ENCODE peak calls at places on chromosomes 1 and 21, in four cellular contexts. C, F, Y and U are unnamed samples. For H3K27me3, the result is how much of the 10 kb centered on the place peaks cover.

GRCh38 chr21:26055841-26056264 is 114.7 kb downstream of the APP start:
- DNase-seq in C (no peak), F (no peak), Y (no peak), U (no peak)

GRCh38 chr21:40020651-40021050 is 153.4 kb downstream of the PCP4 start:
- DNase-seq in C (no peak), F (no peak), Y (no peak), U (no peak)

GRCh38 chr1:227741166-227741870 is 6.1 kb downstream of the SNAP47 start:
- DNase-seq in C (no peak), F (no peak), Y (no peak), U (no peak)

GRCh38 chr1:9960705-9961562 is 17.7 kb downstream of the NMNAT1 start:
- DNase-seq in C (no peak), F (no peak), Y (no peak), U (no peak)

GRCh38 chr1:205602118-205602517 is 29.7 kb downstream of the ELK4 start:
- DNase-seq in C (no peak), F (no peak), Y (no peak), U (peak)

GRCh38 chr1:159959451-159959850 is 5.4 kb upstream of the SLAMF9 start:
- DNase-seq in C (no peak), F (no peak), Y (no peak), U (peak)

GRCh38 chr21:32257952-32258785 is 20.7 kb downstream of the MIS18A start:
- DNase-seq in C (peak), F (peak), Y (peak), U (peak)

GRCh38 chr1:58888776-58889341 is 105.0 kb upstream of the JUN start:
- DNase-seq in C (no peak), F (no peak), Y (no peak), U (no peak)

GRCh38 chr1:79074975-79075374 is 68.4 kb upstream of the ADGRL4 start:
- DNase-seq in C (no peak), F (no peak), Y (no peak), U (no peak)

GRCh38 chr1:230345139-230345885 is 80.8 kb downstream of the PGBD5 start:
- DNase-seq in C (no peak), F (no peak), Y (no peak), U (no peak)

GRCh38 chr21:45209046-45209445 is 78.6 kb downstream of the POFUT2 start:
- DNase-seq in C (no peak), F (no peak), Y (no peak), U (no peak)

GRCh38 chr1:80375662-80376061 is 1369.1 kb upstream of the ADGRL4 start:
- DNase-seq in C (no peak), F (no peak), Y (no peak), U (peak)

DNA sequence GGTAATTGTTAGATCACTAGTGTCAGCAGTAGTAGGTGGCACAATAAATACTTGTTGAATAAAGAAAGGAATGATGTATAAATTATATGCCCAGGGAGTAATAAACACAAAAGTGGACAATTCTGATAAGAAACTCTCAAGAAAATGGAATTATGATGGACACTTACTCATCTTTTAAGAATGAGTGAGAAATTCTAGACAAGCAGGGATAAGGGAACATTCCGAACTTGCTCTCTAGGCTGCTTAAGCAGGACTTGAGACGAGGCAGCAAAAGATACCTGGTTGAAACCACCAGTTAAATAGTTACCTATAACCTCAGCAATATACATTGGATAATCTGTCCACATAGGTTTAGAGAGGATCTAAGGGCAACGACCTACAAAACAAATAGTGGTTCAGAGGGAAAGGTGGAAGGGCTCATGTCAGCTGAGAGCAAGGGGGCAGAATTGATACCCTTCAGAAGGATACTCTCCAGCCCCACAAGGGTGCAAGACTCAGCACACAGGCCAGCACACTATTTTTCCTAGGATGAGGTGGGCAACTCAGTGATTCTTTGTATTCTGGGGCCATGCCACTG is 46.3 kb downstream of the XCL2 start:
- DNase-seq in C (no peak), F (no peak), Y (no peak), U (no peak)
- TF ChIP-seq CTCF in C (no peak), F (no peak), Y (no peak), U (no peak)

GRCh38 chr1:85318217-85318616 is 41.8 kb upstream of the BCL10 start:
- DNase-seq in C (no peak), F (no peak), Y (no peak), U (no peak)
- H3K27me3 ChIP-seq in C (under half), F (under half), Y (under half), U (under half)

GRCh38 chr1:85576256-85576641 is 4.3 kb upstream of the CCN1 start:
- DNase-seq in C (no peak), F (peak), Y (no peak), U (no peak)

GRCh38 chr1:85575363-85575995 is 5.1 kb upstream of the CCN1 start:
- DNase-seq in C (no peak), F (no peak), Y (no peak), U (no peak)

GRCh38 chr1:85577421-85578320 is 2.9 kb upstream of the CCN1 start:
- DNase-seq in C (peak), F (peak), Y (no peak), U (no peak)

GRCh38 chr1:85578321-85579295 is 2.0 kb upstream of the CCN1 start:
- DNase-seq in C (no peak), F (peak), Y (no peak), U (no peak)

GRCh38 chr1:85576642-85577420 is 3.7 kb upstream of the CCN1 start:
- DNase-seq in C (peak), F (peak), Y (peak), U (no peak)
- TF ChIP-seq CTCF in C (peak), F (peak), Y (peak), U (peak)

DNA sequence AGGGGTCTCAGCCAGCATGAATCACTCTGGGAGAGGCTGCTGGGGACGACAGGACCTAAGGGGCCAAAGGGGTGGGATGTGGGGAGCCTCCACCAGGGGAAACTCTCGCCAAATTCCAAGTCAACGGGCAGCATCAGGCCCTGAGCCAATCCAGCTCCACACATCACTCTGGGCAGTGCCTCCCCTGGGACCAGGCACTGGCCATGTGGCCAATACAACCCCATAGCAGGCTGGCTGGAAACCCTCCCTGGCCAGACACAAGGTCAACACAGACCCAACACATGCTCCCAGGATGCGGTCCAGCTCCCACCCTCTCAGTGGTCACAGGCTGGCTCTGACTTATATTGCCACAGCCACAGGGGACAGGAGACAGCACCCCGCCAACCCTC is 60.0 kb downstream of the MEGF6 start:
- DNase-seq in C (no peak), F (no peak), Y (no peak), U (no peak)
- H3K27me3 ChIP-seq in C (under half), F (under half), Y (under half), U (under half)

GRCh38 chr1:213061263-213061662 is 10.2 kb downstream of the RPS6KC1 start:
- DNase-seq in C (no peak), F (no peak), Y (no peak), U (no peak)
- TF ChIP-seq CTCF in C (no peak), F (peak), Y (no peak), U (no peak)

GRCh38 chr1:114155756-114156155 is 2.1 kb upstream of the SYT6 start:
- DNase-seq in C (no peak), F (no peak), Y (no peak), U (no peak)
- H3K27me3 ChIP-seq in C (half or more), F (under half), Y (under half), U (half or more)

GRCh38 chr1:18973446-18973955 is 17.0 kb upstream of the IFFO2 start:
- DNase-seq in C (no peak), F (no peak), Y (no peak), U (no peak)

GRCh38 chr1:18974005-18974404 is 17.5 kb upstream of the IFFO2 start:
- DNase-seq in C (no peak), F (no peak), Y (no peak), U (no peak)

GRCh38 chr1:18972991-18973390 is 16.5 kb upstream of the IFFO2 start:
- DNase-seq in C (no peak), F (no peak), Y (no peak), U (no peak)

GRCh38 chr1:18970762-18971161 is 14.3 kb upstream of the IFFO2 start:
- DNase-seq in C (no peak), F (no peak), Y (no peak), U (no peak)

DNA sequence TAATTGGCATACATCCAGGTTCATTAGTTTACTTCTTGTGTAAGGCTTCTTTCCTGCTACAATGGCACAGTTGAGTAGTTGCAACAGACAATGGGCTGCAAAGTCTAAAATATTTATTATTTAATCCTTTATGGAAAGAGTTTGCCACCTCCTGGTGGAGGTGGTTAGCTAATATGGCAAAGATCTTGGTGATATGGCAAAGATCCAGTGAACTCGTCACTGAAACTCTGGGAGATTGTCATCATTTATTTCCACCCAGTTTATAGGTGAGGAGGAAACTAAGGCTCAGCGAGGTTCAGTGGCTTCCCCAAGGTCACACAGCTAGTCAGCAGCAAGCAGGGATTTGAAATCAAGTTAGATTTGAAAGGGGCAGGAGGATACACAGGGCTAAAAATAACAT is 16.1 kb upstream of the IFFO2 start:
- DNase-seq in C (no peak), F (no peak), Y (no peak), U (no peak)
- TF ChIP-seq CTCF in C (peak), F (no peak), Y (no peak), U (peak)

GRCh38 chr1:46537651-46538050 is 13.8 kb downstream of the KNCN start:
- DNase-seq in C (no peak), F (no peak), Y (no peak), U (no peak)
- H3K27me3 ChIP-seq in C (under half), F (under half), Y (under half), U (under half)